ENCODE peak calls at places on chromosomes 7 and 10, in five cellular contexts. One of them, this sample, is unnamed.

GRCh38 chr7:74429153-74429747 is 24.5 kb upstream of the GTF2IRD1 start:
- DNase-seq in thoracic aorta: no peak
- DNase-seq in tibial artery: no peak
- DNase-seq in mesendoderm: peak
- DNase-seq in CD4-positive, alpha-beta memory T cell: no peak
- DNase-seq in this sample: no peak

GRCh38 chr10:59907918-59908807 is 1.8 kb upstream of the CCDC6 start:
- DNase-seq in thoracic aorta: peak
- DNase-seq in tibial artery: peak
- DNase-seq in mesendoderm: peak
- DNase-seq in CD4-positive, alpha-beta memory T cell: peak
- DNase-seq in this sample: no peak

GRCh38 chr10:43343126-43343525 is 28.3 kb upstream of the FXYD4 start:
- DNase-seq in thoracic aorta: no peak
- DNase-seq in tibial artery: no peak
- DNase-seq in mesendoderm: no peak
- DNase-seq in CD4-positive, alpha-beta memory T cell: no peak
- DNase-seq in this sample: no peak

GRCh38 chr7:116305485-116306408 is 95.4 kb downstream of the TES start:
- DNase-seq in thoracic aorta: no peak
- DNase-seq in tibial artery: no peak
- DNase-seq in mesendoderm: peak
- DNase-seq in CD4-positive, alpha-beta memory T cell: no peak
- DNase-seq in this sample: no peak

GRCh38 chr7:92296898-92297435 is 51.2 kb downstream of the ANKIB1 start:
- DNase-seq in thoracic aorta: no peak
- DNase-seq in tibial artery: no peak
- DNase-seq in mesendoderm: no peak
- DNase-seq in CD4-positive, alpha-beta memory T cell: no peak
- DNase-seq in this sample: no peak

GRCh38 chr7:149685455-149685854 is 87.9 kb downstream of the ZNF467 start:
- DNase-seq in thoracic aorta: no peak
- DNase-seq in tibial artery: no peak
- DNase-seq in mesendoderm: no peak
- DNase-seq in CD4-positive, alpha-beta memory T cell: no peak
- DNase-seq in this sample: no peak

GRCh38 chr7:156932006-156932405 is 17.5 kb upstream of the NOM1 start:
- DNase-seq in thoracic aorta: no peak
- DNase-seq in tibial artery: no peak
- DNase-seq in mesendoderm: no peak
- DNase-seq in CD4-positive, alpha-beta memory T cell: no peak
- DNase-seq in this sample: no peak

GRCh38 chr10:23479798-23480473 is 41.1 kb downstream of the OTUD1 start:
- DNase-seq in thoracic aorta: no peak
- DNase-seq in tibial artery: no peak
- DNase-seq in mesendoderm: no peak
- DNase-seq in CD4-positive, alpha-beta memory T cell: no peak
- DNase-seq in this sample: no peak

GRCh38 chr10:79438021-79438698 is 7.3 kb downstream of the ZCCHC24 start:
- DNase-seq in thoracic aorta: no peak
- DNase-seq in tibial artery: no peak
- DNase-seq in mesendoderm: peak
- DNase-seq in CD4-positive, alpha-beta memory T cell: no peak
- DNase-seq in this sample: no peak

GRCh38 chr7:136847858-136848257 is 20.6 kb upstream of the CHRM2 start:
- DNase-seq in thoracic aorta: no peak
- DNase-seq in tibial artery: no peak
- DNase-seq in mesendoderm: no peak
- DNase-seq in CD4-positive, alpha-beta memory T cell: no peak
- DNase-seq in this sample: no peak

GRCh38 chr10:88735661-88736060 is 24.2 kb upstream of the LIPN start:
- DNase-seq in thoracic aorta: no peak
- DNase-seq in tibial artery: no peak
- DNase-seq in mesendoderm: no peak
- DNase-seq in CD4-positive, alpha-beta memory T cell: no peak
- DNase-seq in this sample: no peak

GRCh38 chr7:76165106-76165972 is 36.4 kb upstream of the SRRM3 start:
- DNase-seq in thoracic aorta: no peak
- DNase-seq in tibial artery: no peak
- DNase-seq in mesendoderm: no peak
- DNase-seq in CD4-positive, alpha-beta memory T cell: no peak
- DNase-seq in this sample: no peak

GRCh38 chr10:119029613-119030420 is at the start of gene NANOS1:
- DNase-seq in thoracic aorta: no peak
- DNase-seq in tibial artery: no peak
- DNase-seq in mesendoderm: peak
- DNase-seq in CD4-positive, alpha-beta memory T cell: no peak
- DNase-seq in this sample: no peak
- H3K27ac ChIP-seq in thoracic aorta: peak
- H3K27ac ChIP-seq in tibial artery: peak
- H3K27ac ChIP-seq in mesendoderm: peak
- H3K27ac ChIP-seq in CD4-positive, alpha-beta memory T cell: no peak
- H3K27ac ChIP-seq in this sample: no peak

GRCh38 chr7:133021196-133021595 is 60.7 kb downstream of the CHCHD3 start:
- DNase-seq in thoracic aorta: no peak
- DNase-seq in tibial artery: no peak
- DNase-seq in mesendoderm: peak
- DNase-seq in CD4-positive, alpha-beta memory T cell: no peak
- DNase-seq in this sample: no peak
- H3K27ac ChIP-seq in thoracic aorta: no peak
- H3K27ac ChIP-seq in tibial artery: no peak
- H3K27ac ChIP-seq in mesendoderm: no peak
- H3K27ac ChIP-seq in CD4-positive, alpha-beta memory T cell: no peak
- H3K27ac ChIP-seq in this sample: no peak

GRCh38 chr7:36161996-36162395 is 8.9 kb downstream of the EEPD1 start:
- DNase-seq in thoracic aorta: no peak
- DNase-seq in tibial artery: no peak
- DNase-seq in mesendoderm: peak
- DNase-seq in CD4-positive, alpha-beta memory T cell: no peak
- DNase-seq in this sample: peak
- H3K27ac ChIP-seq in thoracic aorta: no peak
- H3K27ac ChIP-seq in tibial artery: no peak
- H3K27ac ChIP-seq in mesendoderm: no peak
- H3K27ac ChIP-seq in CD4-positive, alpha-beta memory T cell: no peak
- H3K27ac ChIP-seq in this sample: peak

GRCh38 chr10:29304259-29305030 is 15.6 kb downstream of the LYZL1 start:
- DNase-seq in thoracic aorta: no peak
- DNase-seq in tibial artery: peak
- DNase-seq in mesendoderm: peak
- DNase-seq in CD4-positive, alpha-beta memory T cell: peak
- DNase-seq in this sample: no peak
- H3K27ac ChIP-seq in thoracic aorta: no peak
- H3K27ac ChIP-seq in tibial artery: no peak
- H3K27ac ChIP-seq in mesendoderm: no peak
- H3K27ac ChIP-seq in CD4-positive, alpha-beta memory T cell: no peak
- H3K27ac ChIP-seq in this sample: no peak

GRCh38 chr10:113854757-113855626 is 531 bp downstream of the NHLRC2 start:
- DNase-seq in thoracic aorta: no peak
- DNase-seq in tibial artery: peak
- DNase-seq in mesendoderm: peak
- DNase-seq in CD4-positive, alpha-beta memory T cell: peak
- DNase-seq in this sample: no peak

GRCh38 chr10:113854019-113854756 is at the start of the genes DCLRE1A and NHLRC2:
- DNase-seq in thoracic aorta: peak
- DNase-seq in tibial artery: peak
- DNase-seq in mesendoderm: peak
- DNase-seq in CD4-positive, alpha-beta memory T cell: peak
- DNase-seq in this sample: peak

GRCh38 chr10:113857210-113857609 is 2.7 kb downstream of the NHLRC2 start:
- DNase-seq in thoracic aorta: no peak
- DNase-seq in tibial artery: no peak
- DNase-seq in mesendoderm: no peak
- DNase-seq in CD4-positive, alpha-beta memory T cell: no peak
- DNase-seq in this sample: no peak

GRCh38 chr10:113858541-113858940 is 4.1 kb downstream of the NHLRC2 start:
- DNase-seq in thoracic aorta: no peak
- DNase-seq in tibial artery: no peak
- DNase-seq in mesendoderm: no peak
- DNase-seq in CD4-positive, alpha-beta memory T cell: no peak
- DNase-seq in this sample: no peak

DNA sequence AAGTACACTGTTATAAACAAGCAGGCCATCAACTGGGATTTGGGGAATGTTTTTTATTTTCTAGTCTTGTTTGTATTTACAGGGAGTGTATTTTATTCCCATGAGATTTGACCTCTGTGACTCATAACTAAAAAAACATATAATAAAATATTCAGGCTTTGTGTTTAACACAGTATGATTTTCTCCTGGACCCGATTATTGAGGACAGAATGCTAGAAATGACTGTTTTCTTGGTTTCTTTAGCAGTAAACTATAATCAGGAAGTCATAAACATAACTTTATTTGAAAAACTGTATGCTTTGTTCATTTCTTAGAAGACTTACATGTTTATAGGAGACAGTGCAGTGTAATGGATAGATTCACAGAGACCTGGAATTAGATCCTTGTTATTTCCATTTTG is 2.1 kb downstream of the NHLRC2 start:
- DNase-seq in thoracic aorta: no peak
- DNase-seq in tibial artery: no peak
- DNase-seq in mesendoderm: no peak
- DNase-seq in CD4-positive, alpha-beta memory T cell: no peak
- DNase-seq in this sample: no peak
- H3K27ac ChIP-seq in thoracic aorta: no peak
- H3K27ac ChIP-seq in tibial artery: no peak
- H3K27ac ChIP-seq in mesendoderm: no peak
- H3K27ac ChIP-seq in CD4-positive, alpha-beta memory T cell: no peak
- H3K27ac ChIP-seq in this sample: no peak

DNA sequence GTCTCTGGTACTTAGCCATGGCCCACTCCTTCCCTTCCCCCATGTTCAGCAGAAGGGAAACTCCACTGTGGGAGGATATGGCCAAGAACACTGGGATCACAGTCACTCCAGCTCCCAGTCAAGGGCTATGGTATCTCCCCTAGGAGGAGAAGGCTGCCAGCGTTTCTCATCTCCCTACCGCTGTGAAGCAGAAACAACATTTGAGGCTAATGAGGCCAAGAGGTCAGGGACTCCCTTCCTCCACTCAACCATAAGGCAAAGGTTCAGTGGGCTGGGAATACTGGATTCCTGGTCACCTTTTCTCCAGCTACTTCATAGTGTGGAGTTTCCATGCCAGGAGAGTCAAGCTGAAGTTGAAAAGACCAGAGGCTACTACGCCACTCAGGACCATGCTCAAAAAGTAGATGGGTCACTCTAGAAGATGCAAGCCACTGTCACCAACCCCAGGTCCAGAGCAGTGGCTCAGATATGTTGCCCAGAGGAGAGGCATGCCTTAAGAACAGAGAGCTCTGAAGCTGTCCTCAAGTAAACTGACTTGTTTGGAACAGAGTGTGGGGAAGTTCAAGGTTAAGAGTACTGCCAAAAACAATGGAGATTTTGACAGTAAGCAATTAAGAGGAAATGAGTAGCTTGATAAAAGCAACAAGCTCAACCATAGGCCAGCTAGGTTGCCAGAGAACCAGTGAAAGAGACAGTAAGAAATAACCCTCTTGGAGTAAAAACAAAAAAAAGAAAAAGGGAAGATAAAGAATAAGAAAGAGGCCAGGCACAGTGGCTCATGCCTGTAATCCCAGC is 3.8 kb upstream of the TMEM140 start:
- DNase-seq in thoracic aorta: no peak
- DNase-seq in tibial artery: no peak
- DNase-seq in mesendoderm: no peak
- DNase-seq in CD4-positive, alpha-beta memory T cell: no peak
- DNase-seq in this sample: no peak
- H3K27ac ChIP-seq in thoracic aorta: no peak
- H3K27ac ChIP-seq in tibial artery: no peak
- H3K27ac ChIP-seq in mesendoderm: no peak
- H3K27ac ChIP-seq in CD4-positive, alpha-beta memory T cell: no peak
- H3K27ac ChIP-seq in this sample: no peak

GRCh38 chr7:2055956-2056355 is 176.8 kb downstream of the MAD1L1 start:
- DNase-seq in thoracic aorta: no peak
- DNase-seq in tibial artery: no peak
- DNase-seq in mesendoderm: no peak
- DNase-seq in CD4-positive, alpha-beta memory T cell: no peak
- DNase-seq in this sample: no peak
- H3K27ac ChIP-seq in thoracic aorta: no peak
- H3K27ac ChIP-seq in tibial artery: no peak
- H3K27ac ChIP-seq in mesendoderm: no peak
- H3K27ac ChIP-seq in CD4-positive, alpha-beta memory T cell: no peak
- H3K27ac ChIP-seq in this sample: no peak

GRCh38 chr7:44066111-44066460 is 719 bp upstream of the PGAM2 start:
- DNase-seq in thoracic aorta: no peak
- DNase-seq in tibial artery: no peak
- DNase-seq in mesendoderm: no peak
- DNase-seq in CD4-positive, alpha-beta memory T cell: no peak
- DNase-seq in this sample: no peak

GRCh38 chr7:44063547-44063893 is 1.8 kb downstream of the PGAM2 start:
- DNase-seq in thoracic aorta: no peak
- DNase-seq in tibial artery: peak
- DNase-seq in mesendoderm: no peak
- DNase-seq in CD4-positive, alpha-beta memory T cell: no peak
- DNase-seq in this sample: no peak

GRCh38 chr7:44063894-44064651 is 1.3 kb downstream of the PGAM2 start:
- DNase-seq in thoracic aorta: no peak
- DNase-seq in tibial artery: peak
- DNase-seq in mesendoderm: no peak
- DNase-seq in CD4-positive, alpha-beta memory T cell: no peak
- DNase-seq in this sample: no peak

GRCh38 chr7:44065431-44066110 is at the start of gene PGAM2:
- DNase-seq in thoracic aorta: no peak
- DNase-seq in tibial artery: peak
- DNase-seq in mesendoderm: peak
- DNase-seq in CD4-positive, alpha-beta memory T cell: no peak
- DNase-seq in this sample: no peak

DNA sequence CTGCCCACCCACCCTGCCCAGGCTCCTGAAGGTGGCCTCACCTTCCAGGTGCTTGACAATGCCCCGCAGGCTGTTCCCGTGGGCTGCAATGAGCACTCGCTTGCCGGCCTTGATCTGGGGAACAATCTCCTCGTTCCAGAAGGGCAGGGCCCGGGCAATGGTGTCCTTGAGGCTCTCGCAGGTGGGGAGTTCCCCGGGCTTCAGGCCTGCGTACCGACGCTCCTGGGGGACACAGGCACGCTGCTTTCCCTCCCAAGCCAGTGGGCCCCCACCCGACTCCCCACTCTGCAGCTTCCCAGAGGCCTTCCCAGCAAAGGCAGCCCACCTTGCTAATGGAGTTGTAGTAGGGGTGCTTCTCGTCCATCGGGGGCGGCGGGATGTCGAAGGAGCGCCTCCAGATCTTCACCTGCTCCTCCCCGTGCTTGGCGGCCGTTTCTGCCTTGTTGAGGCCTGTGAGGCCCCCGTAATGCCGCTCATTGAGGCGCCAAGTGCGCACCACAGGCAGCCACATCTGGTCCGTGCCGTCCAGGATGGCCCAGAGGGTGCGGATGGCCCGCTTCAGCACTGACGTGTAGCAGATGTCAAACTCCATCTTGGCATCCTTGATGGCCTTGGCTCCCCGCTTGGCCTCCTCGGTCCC is 456 bp downstream of the PGAM2 start:
- DNase-seq in thoracic aorta: no peak
- DNase-seq in tibial artery: peak
- DNase-seq in mesendoderm: no peak
- DNase-seq in CD4-positive, alpha-beta memory T cell: no peak
- DNase-seq in this sample: no peak
- H3K27ac ChIP-seq in thoracic aorta: no peak
- H3K27ac ChIP-seq in tibial artery: peak
- H3K27ac ChIP-seq in mesendoderm: no peak
- H3K27ac ChIP-seq in CD4-positive, alpha-beta memory T cell: no peak
- H3K27ac ChIP-seq in this sample: no peak

This sample was measured in epithelial cell of prostate.